ENCODE peak calls at places on chromosomes 13 and 19, in four cellular contexts. F is neuronal stem cell, V is heart right ventricle, A is lower lobe of right lung. L is an unnamed sample. For H3K4me1, the result is how much of the 10 kb centered on the place peaks cover.

GRCh38 chr19:16417660-16418596 is 53.8 kb downstream of the EPS15L1 start:
- DNase-seq in V (peak), F (peak), A (peak), L (peak)

GRCh38 chr19:11160119-11160768 is 4.7 kb upstream of the SPC24 start:
- DNase-seq in V (no peak), F (no peak), A (no peak), L (no peak)

GRCh38 chr19:45363861-45364459 is 6.4 kb downstream of the ERCC2 start:
- DNase-seq in V (no peak), F (no peak), A (no peak), L (no peak)

GRCh38 chr19:519449-519865 is 12.1 kb upstream of the CDC34 start:
- DNase-seq in A (no peak), V (no peak), F (no peak), L (no peak)

GRCh38 chr13:110664673-110665072 is 41.2 kb downstream of the CARS2 start:
- DNase-seq in V (no peak), F (no peak), A (no peak), L (no peak)

GRCh38 chr19:41911889-41912731 is 16.1 kb downstream of the ERFL start:
- DNase-seq in V (no peak), A (no peak), F (no peak), L (peak)

GRCh38 chr13:60226507-60226906 is 62.8 kb upstream of the DIAPH3 start:
- DNase-seq in F (peak), A (no peak), V (no peak), L (no peak)

GRCh38 chr19:35307990-35308389 is 16.0 kb downstream of the MAG start:
- DNase-seq in A (no peak), F (no peak), V (no peak), L (no peak)

GRCh38 chr19:49786432-49786831 is 19.6 kb downstream of the AP2A1 start:
- DNase-seq in A (no peak), V (no peak), F (no peak), L (no peak)

GRCh38 chr19:3061214-3062161 is 807 bp downstream of the TLE5 start:
- DNase-seq in V (peak), A (peak), F (no peak), L (peak)

GRCh38 chr19:32336259-32337111 is 8.9 kb upstream of the ZNF507 start:
- DNase-seq in A (no peak), F (no peak), V (no peak), L (no peak)

GRCh38 chr13:94712287-94712811 is at the start of gene SOX21:
- DNase-seq in A (no peak), V (no peak), F (no peak), L (no peak)

GRCh38 chr13:107203146-107203847 is 635.4 kb upstream of the ARGLU1 start:
- DNase-seq in F (peak), A (no peak), V (peak), L (no peak)

GRCh38 chr13:42970824-42971669 is 21.0 kb downstream of the EPSTI1 start:
- DNase-seq in A (no peak), V (no peak), F (peak), L (peak)

DNA sequence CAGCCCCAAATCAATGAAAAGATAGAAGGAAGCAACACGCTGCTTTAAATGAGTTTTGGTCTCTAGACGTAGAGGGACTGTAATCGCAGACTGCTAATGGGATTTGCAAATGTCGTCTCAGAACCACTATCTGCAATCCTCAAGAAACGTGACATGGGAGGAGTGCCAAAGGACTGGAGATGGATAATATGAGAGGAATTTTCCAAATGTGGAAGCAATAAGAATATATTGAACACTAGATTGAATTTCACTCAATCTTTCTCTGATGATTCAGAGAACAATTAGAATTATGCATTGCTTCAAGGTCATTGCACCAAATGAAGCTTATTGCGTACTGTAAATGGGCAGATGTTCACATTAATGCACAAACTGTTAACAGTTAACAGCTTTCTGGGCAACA is 62.9 kb upstream of the WASF3 start:
- DNase-seq in V (no peak), A (no peak), F (no peak), L (no peak)
- H3K27ac ChIP-seq in V (no peak), A (no peak), F (no peak), L (no peak)

GRCh38 chr13:73717632-73718031 is 416.6 kb downstream of the KLF12 start:
- DNase-seq in A (no peak), V (no peak), F (no peak), L (peak)

GRCh38 chr13:73720216-73720840 is 413.9 kb downstream of the KLF12 start:
- DNase-seq in F (no peak), V (no peak), A (no peak), L (no peak)

GRCh38 chr13:73722120-73722519 is 412.1 kb downstream of the KLF12 start:
- DNase-seq in V (no peak), F (no peak), A (no peak), L (no peak)

GRCh38 chr13:73718248-73718647 is 416.0 kb downstream of the KLF12 start:
- DNase-seq in A (no peak), F (no peak), V (no peak), L (no peak)

DNA sequence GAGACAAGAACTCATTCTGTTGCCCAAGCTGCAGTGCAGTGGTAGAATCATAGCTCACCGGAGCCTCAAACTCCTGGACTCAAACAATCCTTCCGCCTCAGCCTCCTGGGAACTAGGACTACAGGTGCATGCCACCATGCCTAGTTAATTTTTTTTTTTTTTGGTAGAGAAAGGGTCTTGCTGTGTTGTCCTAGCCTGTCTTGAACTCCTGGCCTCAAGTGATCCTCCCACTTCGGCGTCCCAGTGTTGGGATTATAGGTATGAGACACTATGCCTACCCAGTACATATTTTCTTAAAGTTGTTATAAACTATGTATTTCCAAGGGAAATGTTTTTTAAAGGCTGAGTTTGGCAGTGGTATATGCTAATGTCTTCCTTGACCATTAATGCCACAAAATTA is 412.6 kb downstream of the KLF12 start:
- DNase-seq in V (no peak), F (no peak), A (no peak), L (no peak)
- H3K4me1 ChIP-seq in V (under half), F (under half), A (under half), L (under half)

DNA sequence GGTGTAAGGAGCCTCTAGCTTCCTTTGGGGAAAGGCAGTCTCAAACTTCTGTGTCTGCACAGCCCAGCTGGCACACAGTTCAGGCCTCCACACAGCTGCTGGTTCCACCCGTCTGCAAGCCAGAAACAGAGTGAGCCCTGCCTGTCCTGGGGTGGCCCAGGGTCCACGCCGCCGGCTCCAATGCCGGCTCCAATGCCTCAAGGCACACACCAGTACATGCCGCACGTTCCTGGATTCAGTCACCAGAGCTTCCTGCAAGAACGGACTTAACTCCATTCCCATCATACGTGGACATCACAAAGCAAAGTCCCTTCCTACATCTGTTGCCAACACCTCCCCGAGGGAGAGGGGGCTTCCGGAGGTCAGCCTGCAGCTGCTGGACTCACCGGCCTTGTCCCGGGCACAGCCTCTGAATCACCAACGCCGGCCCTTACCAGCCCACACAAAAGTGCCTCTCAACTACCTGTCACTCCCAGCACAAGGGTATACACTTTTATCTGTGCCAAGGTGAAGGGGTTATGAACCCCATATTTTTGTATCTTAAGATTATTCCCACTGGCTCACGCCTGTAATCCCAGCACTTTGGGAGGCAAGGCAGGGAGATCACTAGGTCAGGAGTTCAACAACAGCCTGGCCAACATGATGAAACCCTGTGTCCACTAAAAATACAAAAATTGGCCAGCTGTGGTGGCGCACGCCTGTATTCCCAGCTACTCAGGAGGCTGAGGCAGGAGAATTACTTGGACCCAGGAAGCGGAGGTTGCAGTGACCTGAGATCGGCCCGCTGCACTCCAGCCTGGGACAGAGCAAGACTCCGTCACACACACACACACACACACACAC is 8.4 kb downstream of the SH3GL1 start:
- DNase-seq in A (no peak), V (peak), F (no peak), L (no peak)
- H3K4me3 ChIP-seq in A (no peak), V (peak), F (no peak), L (no peak)

GRCh38 chr13:28048768-28049167 is 51.6 kb downstream of the FLT3 start:
- DNase-seq in A (no peak), V (no peak), F (no peak), L (no peak)
- H3K27ac ChIP-seq in A (no peak), V (no peak), F (no peak), L (no peak)

GRCh38 chr13:41461527-41462124 is 4.3 kb downstream of the RGCC start:
- DNase-seq in F (no peak), V (no peak), A (no peak), L (no peak)
- H3K4me1 ChIP-seq in F (under half), V (half or more), A (half or more), L (half or more)

GRCh38 chr19:12918253-12918652 is 840 bp downstream of the SYCE2 start:
- DNase-seq in V (no peak), A (no peak), F (no peak), L (no peak)

GRCh38 chr19:12907166-12907565 is 11.9 kb downstream of the SYCE2 start:
- DNase-seq in F (no peak), A (no peak), V (no peak), L (no peak)

GRCh38 chr19:12913871-12914690 is 5.0 kb downstream of the SYCE2 start:
- DNase-seq in A (no peak), V (no peak), F (no peak), L (peak)

GRCh38 chr19:12913011-12913561 is 6.0 kb downstream of the SYCE2 start:
- DNase-seq in A (peak), F (no peak), V (peak), L (no peak)
- H3K4me3 ChIP-seq in A (peak), F (no peak), V (peak), L (no peak)

GRCh38 chr13:30026093-30026492 is 175.7 kb upstream of the UBL3 start:
- DNase-seq in F (no peak), V (no peak), A (no peak), L (no peak)
- H3K27ac ChIP-seq in F (no peak), V (no peak), A (no peak), L (no peak)